ENCODE peak calls at places on chromosome 17, in nine cellular contexts. D, X, T, H, M, R, W, N and G are unnamed samples.

GRCh38 chr17:18950944-18951905 is 740 bp upstream of the SLC5A10 start:
- DNase-seq in D (no peak), X (no peak), T (no peak), H (no peak), M (no peak), R (no peak), W (no peak), N (no peak), G (no peak)

GRCh38 chr17:48612854-48613691 is 2.0 kb downstream of the HOXB8 start:
- DNase-seq in D (no peak), X (no peak), T (no peak), H (no peak), M (peak), R (no peak), W (no peak), N (no peak), G (peak)

GRCh38 chr17:61253293-61253801 is 146.3 kb upstream of the TBX2 start:
- DNase-seq in D (no peak), X (no peak), T (no peak), H (no peak), M (no peak), R (no peak), W (no peak), N (no peak), G (no peak)

GRCh38 chr17:53472586-53472985 is 350.1 kb upstream of the KIF2B start:
- DNase-seq in D (no peak), X (no peak), T (no peak), H (no peak), M (no peak), R (no peak), W (no peak), N (no peak), G (no peak)

GRCh38 chr17:40319651-40320550 is 10.9 kb downstream of the RARA start:
- DNase-seq in D (no peak), X (peak), T (no peak), H (no peak), M (no peak), R (no peak), W (no peak), N (peak), G (no peak)

GRCh38 chr17:62765351-62765750 is 42.8 kb downstream of the MARCHF10 start:
- DNase-seq in D (no peak), X (no peak), T (no peak), H (no peak), M (no peak), R (no peak), W (no peak), N (no peak), G (no peak)

GRCh38 chr17:3963214-3964201 is 729 bp downstream of the ATP2A3 start:
- DNase-seq in D (peak), X (peak), T (no peak), H (no peak), M (peak), R (no peak), W (no peak), N (peak), G (peak)

GRCh38 chr17:44269795-44270320 is 1.9 kb upstream of the SLC4A1 start:
- DNase-seq in D (no peak), X (no peak), T (no peak), H (no peak), M (no peak), R (no peak), W (no peak), N (no peak), G (no peak)

GRCh38 chr17:27329146-27329805 is 35.4 kb downstream of the WSB1 start:
- DNase-seq in D (no peak), X (no peak), T (no peak), H (no peak), M (no peak), R (no peak), W (no peak), N (no peak), G (no peak)

GRCh38 chr17:28997811-28998210 is 8.0 kb downstream of the SEZ6 start:
- DNase-seq in D (no peak), X (no peak), T (no peak), H (no peak), M (no peak), R (no peak), W (no peak), N (no peak), G (no peak)

GRCh38 chr17:49224198-49224996 is 6.2 kb downstream of the PHOSPHO1 start:
- DNase-seq in D (peak), X (peak), T (no peak), H (no peak), M (peak), R (no peak), W (no peak), N (peak), G (peak)

GRCh38 chr17:66984730-66985129 is 20.2 kb downstream of the CACNG4 start:
- DNase-seq in D (no peak), X (no peak), T (no peak), H (no peak), M (no peak), R (no peak), W (no peak), N (no peak), G (no peak)

GRCh38 chr17:47720196-47720595 is 12.8 kb upstream of the TBX21 start:
- DNase-seq in D (no peak), X (no peak), T (no peak), H (no peak), M (no peak), R (no peak), W (no peak), N (no peak), G (no peak)

GRCh38 chr17:40415390-40415789 is 2.3 kb downstream of the TOP2A start:
- DNase-seq in D (no peak), X (no peak), T (no peak), H (no peak), M (peak), R (no peak), W (no peak), N (no peak), G (peak)

GRCh38 chr17:27506348-27507218 is 50.3 kb downstream of the KSR1 start:
- DNase-seq in D (peak), X (no peak), T (no peak), H (no peak), M (peak), R (peak), W (no peak), N (no peak), G (peak)

GRCh38 chr17:49523706-49524472 is 28.8 kb downstream of the NGFR start:
- DNase-seq in D (no peak), X (no peak), T (no peak), H (no peak), M (no peak), R (no peak), W (no peak), N (peak), G (no peak)

GRCh38 chr17:18108400-18109312 is at the start of gene MYO15A:
- DNase-seq in D (no peak), X (no peak), T (no peak), H (no peak), M (no peak), R (no peak), W (no peak), N (no peak), G (no peak)

GRCh38 chr17:9173386-9173983 is 152.2 kb downstream of the NTN1 start:
- DNase-seq in D (no peak), X (no peak), T (no peak), H (no peak), M (no peak), R (no peak), W (no peak), N (no peak), G (no peak)

GRCh38 chr17:57395721-57396321 is 139.5 kb downstream of the MSI2 start:
- DNase-seq in D (no peak), X (no peak), T (no peak), H (no peak), M (no peak), R (no peak), W (no peak), N (no peak), G (no peak)

GRCh38 chr17:58060596-58061191 is 22.5 kb upstream of the DYNLL2 start:
- DNase-seq in D (no peak), X (no peak), T (no peak), H (no peak), M (no peak), R (no peak), W (no peak), N (no peak), G (no peak)

GRCh38 chr17:44159519-44160210 is 10.8 kb upstream of the ASB16 start:
- DNase-seq in D (no peak), X (no peak), T (no peak), H (no peak), M (no peak), R (no peak), W (no peak), N (no peak), G (no peak)

GRCh38 chr17:34117332-34117731 is 137.8 kb upstream of the CCL2 start:
- DNase-seq in D (no peak), X (no peak), T (no peak), H (peak), M (no peak), R (no peak), W (no peak), N (no peak), G (no peak)

GRCh38 chr17:34703533-34703932 is 124.2 kb downstream of the TMEM132E start:
- DNase-seq in D (no peak), X (peak), T (no peak), H (no peak), M (peak), R (no peak), W (no peak), N (no peak), G (no peak)

GRCh38 chr17:7988750-7989178 is 13.7 kb upstream of the GUCY2D start:
- DNase-seq in D (peak), X (no peak), T (peak), H (no peak), M (peak), R (no peak), W (peak), N (no peak), G (peak)

DNA sequence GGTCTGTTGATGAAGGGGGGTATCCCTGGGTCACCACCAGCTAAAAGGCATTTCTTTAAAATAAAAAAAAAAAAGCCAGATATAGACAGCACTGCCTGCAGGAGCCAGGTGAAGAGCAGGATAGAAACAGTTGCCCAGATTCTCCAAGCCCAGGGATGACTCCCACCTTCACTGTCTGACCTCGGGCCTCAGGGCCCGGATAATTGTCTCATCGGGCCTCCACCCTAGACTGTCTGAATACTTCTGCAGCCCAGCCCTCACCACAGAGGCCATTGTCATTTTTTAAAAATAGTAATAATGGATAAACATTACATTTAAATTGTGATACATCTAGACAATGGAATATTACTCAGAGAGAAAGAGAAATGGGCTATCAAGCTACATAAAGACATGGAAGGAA is 92.8 kb upstream of the TNRC6C start:
- DNase-seq in D (no peak), X (no peak), T (no peak), H (no peak), M (no peak), R (no peak), W (no peak), N (no peak), G (no peak)
- TF ChIP-seq CTCF in D (no peak), X (no peak), T (no peak), H (no peak), M (no peak), R (no peak), W (no peak), N (no peak), G (no peak)

GRCh38 chr17:75523647-75524046 is 1.9 kb upstream of the LLGL2 start:
- DNase-seq in D (no peak), X (no peak), T (no peak), H (no peak), M (no peak), R (no peak), W (no peak), N (no peak), G (no peak)

GRCh38 chr17:75524269-75524970 is 1.1 kb upstream of the LLGL2 start:
- DNase-seq in D (no peak), X (no peak), T (no peak), H (no peak), M (no peak), R (no peak), W (no peak), N (no peak), G (no peak)

GRCh38 chr17:75524971-75525805 is at the start of gene LLGL2:
- DNase-seq in D (peak), X (peak), T (no peak), H (no peak), M (peak), R (no peak), W (peak), N (peak), G (peak)

GRCh38 chr17:75526555-75527270 is 1.2 kb downstream of the LLGL2 start:
- DNase-seq in D (no peak), X (no peak), T (no peak), H (no peak), M (no peak), R (no peak), W (no peak), N (no peak), G (no peak)

GRCh38 chr17:75525806-75526554 is 483 bp downstream of the LLGL2 start:
- DNase-seq in D (no peak), X (no peak), T (no peak), H (no peak), M (no peak), R (no peak), W (no peak), N (no peak), G (peak)
- TF ChIP-seq CTCF in D (no peak), X (no peak), T (no peak), H (no peak), M (no peak), R (no peak), W (no peak), N (no peak), G (no peak)

GRCh38 chr17:14784997-14785696 is 480.0 kb downstream of the PMP22 start:
- DNase-seq in D (no peak), X (peak), T (no peak), H (no peak), M (peak), R (no peak), W (no peak), N (peak), G (no peak)
- TF ChIP-seq CTCF in D (no peak), X (peak), T (no peak), H (no peak), M (no peak), R (peak), W (no peak), N (peak), G (peak)

GRCh38 chr17:16924701-16925440 is 47.0 kb downstream of the TNFRSF13B start:
- DNase-seq in D (no peak), X (no peak), T (no peak), H (no peak), M (no peak), R (no peak), W (no peak), N (no peak), G (no peak)

GRCh38 chr17:16920628-16921020 is 51.3 kb downstream of the TNFRSF13B start:
- DNase-seq in D (no peak), X (no peak), T (no peak), H (no peak), M (peak), R (no peak), W (no peak), N (no peak), G (no peak)

GRCh38 chr17:16923904-16924700 is 47.8 kb downstream of the TNFRSF13B start:
- DNase-seq in D (no peak), X (no peak), T (no peak), H (no peak), M (no peak), R (no peak), W (no peak), N (no peak), G (no peak)

GRCh38 chr17:16923097-16923903 is 48.6 kb downstream of the TNFRSF13B start:
- DNase-seq in D (no peak), X (no peak), T (no peak), H (no peak), M (no peak), R (no peak), W (no peak), N (no peak), G (no peak)

GRCh38 chr17:16922386-16923096 is 49.4 kb downstream of the TNFRSF13B start:
- DNase-seq in D (no peak), X (no peak), T (no peak), H (no peak), M (no peak), R (no peak), W (no peak), N (no peak), G (no peak)
- TF ChIP-seq CTCF in D (peak), X (no peak), T (no peak), H (no peak), M (peak), R (no peak), W (no peak), N (no peak), G (peak)

GRCh38 chr17:38671939-38672720 is 2.6 kb downstream of the EPOP start:
- DNase-seq in D (no peak), X (no peak), T (no peak), H (no peak), M (no peak), R (no peak), W (no peak), N (no peak), G (no peak)

GRCh38 chr17:38674749-38675615 is at the start of gene EPOP:
- DNase-seq in D (peak), X (peak), T (peak), H (peak), M (peak), R (no peak), W (peak), N (peak), G (peak)

GRCh38 chr17:38672788-38673713 is 1.7 kb downstream of the EPOP start:
- DNase-seq in D (no peak), X (no peak), T (no peak), H (no peak), M (no peak), R (no peak), W (no peak), N (no peak), G (no peak)

GRCh38 chr17:38673714-38674012 is 1.1 kb downstream of the EPOP start:
- DNase-seq in D (no peak), X (no peak), T (no peak), H (no peak), M (peak), R (no peak), W (no peak), N (no peak), G (peak)

GRCh38 chr17:38674013-38674748 is 576 bp downstream of the EPOP start:
- DNase-seq in D (peak), X (peak), T (no peak), H (no peak), M (peak), R (no peak), W (no peak), N (no peak), G (no peak)
- TF ChIP-seq CTCF in D (peak), X (no peak), T (no peak), H (no peak), M (peak), R (no peak), W (no peak), N (no peak), G (peak)

GRCh38 chr17:63832014-63832413 is 4.6 kb upstream of the FTSJ3 start:
- DNase-seq in D (no peak), X (no peak), T (no peak), H (no peak), M (no peak), R (no peak), W (no peak), N (no peak), G (no peak)

GRCh38 chr17:63831505-63831904 is 4.0 kb upstream of the FTSJ3 start:
- DNase-seq in D (no peak), X (no peak), T (no peak), H (no peak), M (no peak), R (no peak), W (no peak), N (no peak), G (no peak)

GRCh38 chr17:63833026-63833740 is 5.7 kb upstream of the FTSJ3 start:
- DNase-seq in D (no peak), X (no peak), T (no peak), H (no peak), M (no peak), R (no peak), W (no peak), N (no peak), G (no peak)

GRCh38 chr17:63833741-63834373 is 6.4 kb upstream of the FTSJ3 start:
- DNase-seq in D (no peak), X (no peak), T (no peak), H (no peak), M (no peak), R (no peak), W (no peak), N (no peak), G (no peak)

GRCh38 chr17:63832455-63832854 is 5.0 kb upstream of the FTSJ3 start:
- DNase-seq in D (no peak), X (no peak), T (no peak), H (no peak), M (no peak), R (no peak), W (no peak), N (no peak), G (no peak)
- TF ChIP-seq CTCF in D (no peak), X (peak), T (no peak), H (no peak), M (no peak), R (no peak), W (no peak), N (no peak), G (no peak)

DNA sequence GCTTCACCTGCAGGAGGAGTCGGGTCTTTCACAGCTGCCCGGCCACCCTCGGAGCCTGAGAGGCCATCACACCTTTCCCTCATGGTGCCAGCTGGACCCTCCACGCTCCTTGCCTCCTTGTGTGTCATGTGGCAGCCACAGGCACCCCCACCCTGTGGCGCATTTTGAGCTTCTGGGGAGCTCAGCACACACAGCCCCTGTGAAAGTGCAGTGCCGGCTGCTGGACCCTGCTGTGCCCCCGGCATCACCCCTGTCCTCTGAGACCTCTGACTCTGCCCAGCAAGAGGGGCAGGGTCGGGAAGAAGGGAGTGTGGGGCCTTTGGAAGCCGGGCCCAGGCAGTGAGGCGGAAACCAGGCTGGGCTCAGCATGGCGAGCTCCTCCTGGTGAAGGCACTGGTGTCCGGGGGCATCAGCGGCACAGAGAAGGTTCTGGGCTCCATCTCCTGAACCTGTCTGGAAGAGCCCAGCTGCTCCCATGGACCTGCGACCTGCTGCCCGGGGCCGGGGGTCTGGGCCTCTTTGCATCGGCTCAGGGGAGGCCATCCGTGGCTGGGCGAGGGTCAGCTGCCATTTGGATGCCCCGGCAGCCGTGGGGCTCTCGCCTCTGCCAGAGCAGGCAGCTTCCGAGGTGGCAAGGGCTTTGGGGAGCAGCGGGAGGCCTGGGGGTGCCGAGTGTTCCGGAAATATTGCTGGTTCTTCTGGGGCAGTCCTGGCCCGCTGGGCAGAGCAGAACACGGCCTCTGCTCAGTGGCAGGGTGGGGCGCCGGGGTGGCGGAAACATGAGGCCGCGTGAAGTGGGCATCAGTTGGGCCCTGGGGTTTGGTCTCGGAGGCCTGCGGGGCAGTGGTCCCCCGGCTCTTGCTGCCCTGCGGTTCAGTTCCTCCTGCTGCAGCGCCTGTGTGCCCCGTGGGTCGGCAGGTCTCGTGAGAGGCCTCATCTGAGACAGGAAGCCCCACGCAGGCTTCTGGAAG is 17.9 kb downstream of the CENPX start:
- DNase-seq in D (no peak), X (no peak), T (no peak), H (no peak), M (no peak), R (no peak), W (no peak), N (no peak), G (no peak)
- TF ChIP-seq CTCF in D (no peak), X (no peak), T (no peak), H (no peak), M (no peak), R (no peak), W (no peak), N (no peak), G (no peak)

GRCh38 chr17:80475949-80476876 is at the start of gene NPTX1:
- DNase-seq in D (no peak), X (no peak), T (no peak), H (no peak), M (no peak), R (no peak), W (no peak), N (no peak), G (peak)
- TF ChIP-seq CTCF in D (no peak), X (no peak), T (no peak), H (no peak), M (no peak), R (no peak), W (no peak), N (no peak), G (no peak)